ENCODE peak calls at places on chromosomes 7 and 10, in four cellular contexts. P is WTC11, C is K562, F is HepG2. D is an unnamed sample.

GRCh38 chr10:43136995-43137700 is 1.1 kb upstream of the CSGALNACT2 start:
- DNase-seq in F (no peak), P (no peak), C (no peak), D (no peak)

GRCh38 chr10:95391570-95392249 is 100.9 kb upstream of the PDLIM1 start:
- DNase-seq in P (peak), C (no peak), F (no peak), D (no peak)

GRCh38 chr7:50314778-50315177 is 10.3 kb downstream of the IKZF1 start:
- DNase-seq in P (no peak), C (no peak), F (no peak), D (no peak)

GRCh38 chr7:153381275-153382119 is 621.9 kb downstream of the ACTR3B start:
- DNase-seq in C (peak), F (peak), P (peak), D (no peak)

GRCh38 chr10:45224219-45224841 is 91.1 kb downstream of the OR13A1 start:
- DNase-seq in C (no peak), F (no peak), P (no peak), D (no peak)

GRCh38 chr7:94591185-94591584 is 64.7 kb downstream of the SGCE start:
- DNase-seq in F (no peak), P (no peak), C (no peak), D (no peak)

GRCh38 chr7:155581954-155582353 is 35.6 kb upstream of the CNPY1 start:
- DNase-seq in C (no peak), P (no peak), F (no peak), D (no peak)

GRCh38 chr10:104472505-104472904 is 118.9 kb downstream of the CFAP58 start:
- DNase-seq in C (no peak), F (no peak), P (no peak), D (no peak)

GRCh38 chr7:69967699-69968450 is 369.6 kb downstream of the AUTS2 start:
- DNase-seq in C (no peak), F (no peak), P (no peak), D (no peak)

GRCh38 chr7:112449353-112449752 is 907 bp upstream of the IFRD1 start:
- DNase-seq in P (no peak), C (peak), F (peak), D (no peak)

GRCh38 chr7:2198206-2198605 is 34.5 kb downstream of the MAD1L1 start:
- DNase-seq in F (no peak), C (no peak), P (no peak), D (no peak)
- TF ChIP-seq ETV6 in F (no peak), C (no peak), P (no peak), D (no peak)

GRCh38 chr7:17941171-17941490 is 837 bp upstream of the SNX13 start:
- DNase-seq in C (no peak), P (no peak), F (peak), D (no peak)

GRCh38 chr7:17943006-17943405 is 2.7 kb upstream of the SNX13 start:
- DNase-seq in C (no peak), F (no peak), P (no peak), D (no peak)

GRCh38 chr7:17939670-17940301 is 508 bp downstream of the SNX13 start:
- DNase-seq in C (peak), P (no peak), F (peak), D (no peak)

GRCh38 chr7:17940302-17941170 is at the start of gene SNX13:
- DNase-seq in P (peak), F (peak), C (peak), D (peak)

DNA sequence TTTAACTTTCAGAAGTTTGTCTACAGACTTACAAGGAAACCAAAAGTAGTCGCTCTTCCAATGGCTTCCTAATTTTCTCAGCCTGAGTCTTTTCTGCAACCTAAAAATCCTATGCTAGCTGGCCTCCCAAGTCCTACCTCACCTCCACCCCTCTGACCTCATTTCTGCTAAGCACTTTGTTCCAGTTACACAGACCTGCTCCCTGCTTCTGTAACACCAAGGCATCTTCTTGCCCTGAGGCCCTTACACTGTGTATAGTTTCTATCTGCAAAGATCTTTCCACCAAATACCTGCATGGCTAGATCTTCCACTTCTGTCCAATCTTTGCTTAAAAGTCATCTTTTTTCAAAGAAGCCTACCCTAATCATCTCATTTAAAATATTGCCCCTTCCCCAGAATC is 1.9 kb upstream of the SNX13 start:
- DNase-seq in P (no peak), C (no peak), F (no peak), D (no peak)
- TF ChIP-seq ETV6 in P (no peak), C (no peak), F (no peak), D (no peak)

GRCh38 chr7:130367088-130367755 is 13.1 kb upstream of the CPA1 start:
- DNase-seq in C (peak), P (no peak), F (no peak), D (no peak)
- TF ChIP-seq ETV6 in C (no peak), P (no peak), F (no peak), D (no peak)

GRCh38 chr7:77944183-77945182 is 145.9 kb downstream of the PHTF2 start:
- DNase-seq in C (peak), P (no peak), F (no peak), D (no peak)

GRCh38 chr7:77942431-77942830 is 143.9 kb downstream of the PHTF2 start:
- DNase-seq in P (no peak), F (no peak), C (no peak), D (no peak)

GRCh38 chr7:77935652-77936348 is 137.2 kb downstream of the PHTF2 start:
- DNase-seq in P (no peak), F (no peak), C (peak), D (no peak)

GRCh38 chr7:77940647-77941046 is 142.1 kb downstream of the PHTF2 start:
- DNase-seq in P (no peak), F (peak), C (peak), D (no peak)
- TF ChIP-seq ETV6 in P (no peak), F (no peak), C (no peak), D (no peak)